ENCODE peak calls at places on chromosome 13, in nine cellular contexts. J, K, C, B, P, V, Y, E and N are unnamed samples.

GRCh38 chr13:111265701-111266035 is 54.8 kb upstream of the TEX29 start:
- DNase-seq in Y (no peak), P (no peak), E (no peak), J (no peak), B (no peak), C (no peak), K (peak), V (no peak), N (no peak)

GRCh38 chr13:27276188-27276587 is 5.6 kb downstream of the RASL11A start:
- DNase-seq in V (no peak), P (no peak), E (no peak), J (no peak), K (no peak), Y (no peak), C (no peak), B (no peak), N (no peak)

GRCh38 chr13:26557051-26557392 is 461 bp upstream of the WASF3 start:
- DNase-seq in P (no peak), K (no peak), V (no peak), C (no peak), J (no peak), B (no peak), Y (no peak), E (no peak), N (no peak)

GRCh38 chr13:26562538-26562890 is 5.0 kb downstream of the WASF3 start:
- DNase-seq in K (no peak), Y (no peak), B (no peak), J (no peak), P (no peak), E (no peak), V (no peak), C (no peak), N (no peak)

GRCh38 chr13:19590423-19590822 is 29.1 kb upstream of the TPTE2 start:
- DNase-seq in K (no peak), B (no peak), C (no peak), Y (no peak), V (no peak), P (no peak), J (no peak), E (no peak), N (no peak)

GRCh38 chr13:74920361-74920760 is 561.6 kb downstream of the TBC1D4 start:
- DNase-seq in E (no peak), C (no peak), Y (no peak), P (no peak), J (no peak), V (no peak), B (no peak), K (no peak), N (no peak)

GRCh38 chr13:34347784-34348573 is 530.0 kb downstream of the RFC3 start:
- DNase-seq in E (no peak), V (no peak), B (no peak), P (no peak), Y (no peak), J (no peak), C (no peak), K (no peak), N (no peak)

GRCh38 chr13:100513987-100514670 is 74.5 kb downstream of the GGACT start:
- DNase-seq in Y (no peak), B (no peak), V (no peak), J (no peak), P (no peak), C (no peak), E (no peak), K (peak), N (no peak)

GRCh38 chr13:21054313-21054712 is 7.1 kb downstream of the LATS2 start:
- DNase-seq in J (no peak), Y (no peak), V (no peak), K (no peak), C (no peak), P (no peak), E (no peak), B (no peak), N (no peak)

GRCh38 chr13:85729296-85729695 is 69.9 kb downstream of the SLITRK6 start:
- DNase-seq in B (no peak), Y (no peak), P (no peak), V (no peak), C (no peak), K (no peak), E (no peak), J (no peak), N (no peak)

GRCh38 chr13:91270031-91270430 is 77.5 kb upstream of the MIR17HG start:
- DNase-seq in J (no peak), C (no peak), Y (no peak), K (no peak), E (no peak), B (no peak), V (no peak), P (no peak), N (no peak)

GRCh38 chr13:42229287-42229686 is 42.7 kb upstream of the AKAP11 start:
- DNase-seq in B (no peak), K (no peak), V (no peak), E (no peak), P (no peak), Y (no peak), C (no peak), J (no peak), N (no peak)

GRCh38 chr13:24215732-24216131 is 55.2 kb downstream of the SPATA13 start:
- DNase-seq in E (peak), C (no peak), B (peak), J (no peak), K (no peak), V (no peak), P (no peak), Y (no peak), N (peak)

GRCh38 chr13:111398715-111399299 is 78.4 kb downstream of the TEX29 start:
- DNase-seq in J (no peak), B (no peak), C (no peak), K (peak), P (no peak), Y (no peak), V (no peak), E (no peak), N (peak)

GRCh38 chr13:40102854-40103253 is 447.4 kb downstream of the COG6 start:
- DNase-seq in Y (no peak), J (peak), V (peak), E (peak), C (peak), B (no peak), K (no peak), P (no peak), N (peak)

GRCh38 chr13:23987331-23987730 is 90.0 kb upstream of the C1QTNF9B start:
- DNase-seq in E (no peak), V (no peak), B (no peak), Y (no peak), C (no peak), K (no peak), P (no peak), J (no peak), N (no peak)

GRCh38 chr13:27770809-27771208 is 21.5 kb upstream of the GSX1 start:
- DNase-seq in V (no peak), J (no peak), B (no peak), Y (no peak), P (no peak), K (peak), C (no peak), E (no peak), N (peak)

GRCh38 chr13:50644081-50644871 is 199.2 kb downstream of the DLEU7 start:
- DNase-seq in V (no peak), C (no peak), P (no peak), K (no peak), E (no peak), B (no peak), Y (no peak), J (no peak), N (no peak)

GRCh38 chr13:87244256-87244870 is 426.8 kb upstream of the SLITRK5 start:
- DNase-seq in Y (no peak), B (no peak), V (no peak), J (no peak), E (no peak), P (no peak), K (no peak), C (no peak), N (no peak)

GRCh38 chr13:47933688-47934011 is 67.4 kb downstream of the SUCLA2 start:
- DNase-seq in E (no peak), B (no peak), J (no peak), C (no peak), Y (no peak), K (no peak), V (no peak), P (no peak), N (peak)

GRCh38 chr13:99484405-99484981 is 16.8 kb upstream of the TM9SF2 start:
- DNase-seq in V (no peak), E (no peak), J (no peak), K (no peak), B (no peak), C (no peak), Y (no peak), P (no peak), N (peak)

GRCh38 chr13:30738946-30739528 is 3.7 kb downstream of the ALOX5AP start:
- DNase-seq in C (no peak), E (no peak), V (no peak), K (no peak), B (no peak), Y (no peak), P (no peak), J (no peak), N (no peak)

GRCh38 chr13:109608503-109608902 is 177.9 kb downstream of the IRS2 start:
- DNase-seq in P (no peak), B (no peak), K (no peak), V (no peak), E (no peak), Y (no peak), J (no peak), C (no peak), N (no peak)

GRCh38 chr13:78977311-78977710 is 318.4 kb upstream of the OBI1 start:
- DNase-seq in V (no peak), C (no peak), P (no peak), Y (no peak), E (no peak), B (no peak), J (no peak), K (no peak), N (no peak)

GRCh38 chr13:36840718-36841250 is 21.8 kb downstream of the RFXAP start:
- DNase-seq in K (no peak), E (no peak), C (no peak), J (no peak), Y (no peak), V (no peak), P (no peak), B (no peak), N (no peak)

GRCh38 chr13:38530492-38530891 is 156.4 kb upstream of the FREM2 start:
- DNase-seq in J (no peak), Y (no peak), C (no peak), V (no peak), E (no peak), P (no peak), K (no peak), B (no peak), N (no peak)

GRCh38 chr13:25432686-25433085 is 60.9 kb downstream of the ATP8A2 start:
- DNase-seq in P (no peak), B (no peak), E (no peak), Y (no peak), J (no peak), V (no peak), C (no peak), K (no peak), N (no peak)

GRCh38 chr13:49046002-49046401 is 70.3 kb downstream of the FNDC3A start:
- DNase-seq in K (no peak), V (no peak), P (no peak), Y (no peak), B (no peak), E (no peak), C (no peak), J (no peak), N (no peak)

GRCh38 chr13:95002968-95003813 is 290.8 kb upstream of the SOX21 start:
- DNase-seq in E (no peak), B (no peak), P (no peak), V (peak), C (no peak), Y (no peak), J (no peak), K (peak), N (peak)

GRCh38 chr13:60134376-60134775 is 29.4 kb downstream of the DIAPH3 start:
- DNase-seq in B (no peak), J (no peak), K (peak), C (no peak), Y (no peak), E (no peak), P (no peak), V (no peak), N (no peak)

GRCh38 chr13:39893808-39894207 is 238.3 kb downstream of the COG6 start:
- DNase-seq in Y (no peak), B (no peak), P (no peak), C (no peak), J (no peak), E (no peak), V (no peak), K (no peak), N (no peak)

GRCh38 chr13:21541980-21542379 is 62.0 kb downstream of the MICU2 start:
- DNase-seq in V (no peak), C (no peak), P (no peak), Y (no peak), J (no peak), E (no peak), B (no peak), K (no peak), N (no peak)

GRCh38 chr13:33717775-33718174 is 100.2 kb upstream of the RFC3 start:
- DNase-seq in Y (no peak), K (no peak), P (no peak), V (no peak), C (no peak), E (no peak), J (no peak), B (no peak), N (no peak)

GRCh38 chr13:23915308-23915707 is 18.0 kb upstream of the C1QTNF9B start:
- DNase-seq in B (no peak), E (no peak), J (no peak), C (no peak), Y (no peak), K (no peak), V (no peak), P (no peak), N (no peak)

GRCh38 chr13:52010890-52011689 is at the start of gene ATP7B:
- DNase-seq in Y (no peak), K (peak), J (no peak), C (peak), V (peak), E (peak), P (no peak), B (no peak), N (no peak)

GRCh38 chr13:43558942-43559341 is 227.8 kb downstream of the ENOX1 start:
- DNase-seq in B (peak), P (no peak), E (no peak), J (no peak), C (no peak), V (no peak), Y (no peak), K (no peak), N (no peak)

GRCh38 chr13:69618838-69619237 is 488.8 kb upstream of the ATXN8OS start:
- DNase-seq in B (no peak), P (no peak), Y (no peak), V (no peak), J (no peak), C (no peak), K (no peak), E (no peak), N (no peak)

GRCh38 chr13:99027260-99027659 is 49.4 kb upstream of the DOCK9 start:
- DNase-seq in K (no peak), E (no peak), C (no peak), V (no peak), J (no peak), Y (no peak), B (no peak), P (no peak), N (no peak)

GRCh38 chr13:46179576-46180368 is 2.2 kb downstream of the LCP1 start:
- DNase-seq in J (peak), C (peak), P (peak), B (peak), V (peak), K (no peak), Y (no peak), E (no peak), N (no peak)